ENCODE peak calls at places on chromosome 16, in ten cellular contexts. One of them, this sample, is unnamed.

GRCh38 chr16:3282103-3282746 is 1.1 kb upstream of the ZNF263 start:
- DNase-seq in neural progenitor cell: peak
- DNase-seq in heart left ventricle: no peak
- DNase-seq in CD14-positive monocyte: no peak
- DNase-seq in astrocyte of the spinal cord: no peak
- DNase-seq in AG09309: no peak
- DNase-seq in GM10248: no peak
- DNase-seq in neural crest cell: no peak
- DNase-seq in lower leg skin: no peak
- DNase-seq in cardiac fibroblast: no peak
- DNase-seq in this sample: no peak

GRCh38 chr16:78235168-78235800 is 135.8 kb downstream of the WWOX start:
- DNase-seq in neural progenitor cell: peak
- DNase-seq in heart left ventricle: peak
- DNase-seq in CD14-positive monocyte: peak
- DNase-seq in astrocyte of the spinal cord: peak
- DNase-seq in AG09309: peak
- DNase-seq in GM10248: peak
- DNase-seq in neural crest cell: peak
- DNase-seq in lower leg skin: peak
- DNase-seq in cardiac fibroblast: peak
- DNase-seq in this sample: peak

GRCh38 chr16:57870753-57871454 is 68.6 kb upstream of the KIFC3 start:
- DNase-seq in neural progenitor cell: no peak
- DNase-seq in heart left ventricle: no peak
- DNase-seq in CD14-positive monocyte: no peak
- DNase-seq in astrocyte of the spinal cord: no peak
- DNase-seq in AG09309: no peak
- DNase-seq in GM10248: no peak
- DNase-seq in neural crest cell: no peak
- DNase-seq in lower leg skin: no peak
- DNase-seq in cardiac fibroblast: no peak
- DNase-seq in this sample: no peak

GRCh38 chr16:66714659-66715307 is 18.2 kb upstream of the CMTM4 start:
- DNase-seq in neural progenitor cell: no peak
- DNase-seq in heart left ventricle: no peak
- DNase-seq in CD14-positive monocyte: no peak
- DNase-seq in astrocyte of the spinal cord: no peak
- DNase-seq in AG09309: no peak
- DNase-seq in GM10248: no peak
- DNase-seq in neural crest cell: no peak
- DNase-seq in lower leg skin: no peak
- DNase-seq in cardiac fibroblast: no peak
- DNase-seq in this sample: no peak

GRCh38 chr16:57017251-57017650 is 27.9 kb downstream of the NLRC5 start:
- DNase-seq in neural progenitor cell: no peak
- DNase-seq in heart left ventricle: no peak
- DNase-seq in CD14-positive monocyte: no peak
- DNase-seq in astrocyte of the spinal cord: no peak
- DNase-seq in AG09309: no peak
- DNase-seq in GM10248: no peak
- DNase-seq in neural crest cell: no peak
- DNase-seq in lower leg skin: no peak
- DNase-seq in cardiac fibroblast: peak
- DNase-seq in this sample: no peak

GRCh38 chr16:72291531-72291981 is 119.6 kb upstream of the PMFBP1 start:
- DNase-seq in neural progenitor cell: no peak
- DNase-seq in heart left ventricle: no peak
- DNase-seq in CD14-positive monocyte: no peak
- DNase-seq in astrocyte of the spinal cord: peak
- DNase-seq in AG09309: peak
- DNase-seq in GM10248: no peak
- DNase-seq in neural crest cell: no peak
- DNase-seq in lower leg skin: no peak
- DNase-seq in cardiac fibroblast: peak
- DNase-seq in this sample: no peak

GRCh38 chr16:83134638-83135037 is 507.9 kb downstream of the CDH13 start:
- DNase-seq in neural progenitor cell: no peak
- DNase-seq in heart left ventricle: no peak
- DNase-seq in CD14-positive monocyte: no peak
- DNase-seq in astrocyte of the spinal cord: no peak
- DNase-seq in AG09309: no peak
- DNase-seq in GM10248: no peak
- DNase-seq in neural crest cell: no peak
- DNase-seq in lower leg skin: no peak
- DNase-seq in cardiac fibroblast: no peak
- DNase-seq in this sample: no peak

GRCh38 chr16:85574672-85575475 is 38.2 kb upstream of the GSE1 start:
- DNase-seq in neural progenitor cell: peak
- DNase-seq in heart left ventricle: no peak
- DNase-seq in CD14-positive monocyte: no peak
- DNase-seq in astrocyte of the spinal cord: no peak
- DNase-seq in AG09309: no peak
- DNase-seq in GM10248: no peak
- DNase-seq in neural crest cell: no peak
- DNase-seq in lower leg skin: no peak
- DNase-seq in cardiac fibroblast: no peak
- DNase-seq in this sample: no peak

DNA sequence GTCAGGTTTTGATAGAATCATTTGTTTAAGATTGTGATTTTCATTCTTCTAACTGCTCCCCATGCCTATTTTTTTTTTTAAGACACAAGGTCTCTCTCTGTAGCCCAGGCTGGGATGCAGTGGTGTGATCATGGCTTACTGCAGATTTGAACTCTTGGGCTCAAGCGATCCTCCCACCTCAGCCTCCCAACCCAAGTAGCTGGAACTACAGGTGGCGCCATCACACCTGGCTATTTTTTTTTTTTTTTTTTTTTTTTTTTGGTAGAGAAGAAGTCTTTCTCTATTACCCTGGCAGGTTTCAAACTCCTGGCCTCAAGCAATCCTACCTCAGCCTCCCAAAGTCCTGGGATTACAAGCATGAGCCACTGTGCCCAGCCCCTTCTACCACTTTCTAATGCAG is 223.3 kb downstream of the CBLN1 start:
- DNase-seq in neural progenitor cell: no peak
- DNase-seq in heart left ventricle: no peak
- DNase-seq in CD14-positive monocyte: no peak
- DNase-seq in astrocyte of the spinal cord: no peak
- DNase-seq in AG09309: no peak
- DNase-seq in GM10248: no peak
- DNase-seq in neural crest cell: no peak
- DNase-seq in lower leg skin: no peak
- DNase-seq in cardiac fibroblast: no peak
- DNase-seq in this sample: no peak
- TF ChIP-seq CTCF in neural progenitor cell: no peak
- TF ChIP-seq CTCF in heart left ventricle: no peak
- TF ChIP-seq CTCF in CD14-positive monocyte: no peak
- TF ChIP-seq CTCF in astrocyte of the spinal cord: no peak
- TF ChIP-seq CTCF in AG09309: no peak
- TF ChIP-seq CTCF in GM10248: no peak
- TF ChIP-seq CTCF in neural crest cell: no peak
- TF ChIP-seq CTCF in lower leg skin: no peak
- TF ChIP-seq CTCF in cardiac fibroblast: no peak
- TF ChIP-seq CTCF in this sample: no peak

GRCh38 chr16:80369138-80369537 is 171.7 kb upstream of the DYNLRB2 start:
- DNase-seq in neural progenitor cell: no peak
- DNase-seq in heart left ventricle: no peak
- DNase-seq in CD14-positive monocyte: no peak
- DNase-seq in astrocyte of the spinal cord: no peak
- DNase-seq in AG09309: no peak
- DNase-seq in GM10248: no peak
- DNase-seq in neural crest cell: no peak
- DNase-seq in lower leg skin: no peak
- DNase-seq in cardiac fibroblast: no peak
- DNase-seq in this sample: no peak

GRCh38 chr16:80362816-80363215 is 178.0 kb upstream of the DYNLRB2 start:
- DNase-seq in neural progenitor cell: no peak
- DNase-seq in heart left ventricle: no peak
- DNase-seq in CD14-positive monocyte: no peak
- DNase-seq in astrocyte of the spinal cord: no peak
- DNase-seq in AG09309: no peak
- DNase-seq in GM10248: no peak
- DNase-seq in neural crest cell: no peak
- DNase-seq in lower leg skin: no peak
- DNase-seq in cardiac fibroblast: no peak
- DNase-seq in this sample: no peak

GRCh38 chr16:80366023-80366422 is 174.8 kb upstream of the DYNLRB2 start:
- DNase-seq in neural progenitor cell: no peak
- DNase-seq in heart left ventricle: no peak
- DNase-seq in CD14-positive monocyte: no peak
- DNase-seq in astrocyte of the spinal cord: no peak
- DNase-seq in AG09309: no peak
- DNase-seq in GM10248: no peak
- DNase-seq in neural crest cell: no peak
- DNase-seq in lower leg skin: no peak
- DNase-seq in cardiac fibroblast: no peak
- DNase-seq in this sample: no peak

GRCh38 chr16:80369559-80369958 is 171.2 kb upstream of the DYNLRB2 start:
- DNase-seq in neural progenitor cell: peak
- DNase-seq in heart left ventricle: no peak
- DNase-seq in CD14-positive monocyte: no peak
- DNase-seq in astrocyte of the spinal cord: peak
- DNase-seq in AG09309: peak
- DNase-seq in GM10248: no peak
- DNase-seq in neural crest cell: peak
- DNase-seq in lower leg skin: no peak
- DNase-seq in cardiac fibroblast: peak
- DNase-seq in this sample: no peak

DNA sequence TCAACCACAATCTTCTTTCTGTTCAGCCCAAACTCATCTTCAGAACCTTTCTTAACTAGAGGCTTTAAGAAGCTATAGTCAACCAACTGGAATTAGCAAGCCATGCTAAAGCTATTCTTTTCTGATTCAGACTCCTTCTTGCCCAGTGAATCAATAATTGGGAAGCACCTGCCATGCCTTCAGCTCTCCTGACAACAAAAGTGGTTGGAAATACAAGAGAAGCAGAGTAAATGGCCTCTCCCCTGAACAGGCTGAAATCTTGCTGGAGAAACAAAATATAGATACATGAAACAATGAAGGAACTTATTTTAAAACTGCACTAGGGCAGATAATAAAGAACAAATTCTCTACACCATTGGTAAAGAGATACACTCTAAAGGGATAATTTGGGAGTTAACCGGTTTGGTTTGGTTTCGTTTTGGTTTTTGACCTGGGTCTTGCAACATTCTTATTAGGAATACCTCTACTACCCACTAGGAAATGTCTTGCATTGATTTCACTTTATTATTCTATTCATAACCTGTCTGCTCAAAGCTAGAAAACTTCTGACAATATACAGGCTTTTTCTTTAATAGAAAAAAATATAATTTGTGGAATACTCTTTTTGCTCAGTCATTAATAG is 173.6 kb upstream of the DYNLRB2 start:
- DNase-seq in neural progenitor cell: no peak
- DNase-seq in heart left ventricle: no peak
- DNase-seq in CD14-positive monocyte: no peak
- DNase-seq in astrocyte of the spinal cord: no peak
- DNase-seq in AG09309: no peak
- DNase-seq in GM10248: no peak
- DNase-seq in neural crest cell: no peak
- DNase-seq in lower leg skin: no peak
- DNase-seq in cardiac fibroblast: no peak
- DNase-seq in this sample: no peak
- TF ChIP-seq CTCF in neural progenitor cell: no peak
- TF ChIP-seq CTCF in heart left ventricle: no peak
- TF ChIP-seq CTCF in CD14-positive monocyte: no peak
- TF ChIP-seq CTCF in astrocyte of the spinal cord: no peak
- TF ChIP-seq CTCF in AG09309: no peak
- TF ChIP-seq CTCF in GM10248: no peak
- TF ChIP-seq CTCF in neural crest cell: no peak
- TF ChIP-seq CTCF in lower leg skin: no peak
- TF ChIP-seq CTCF in cardiac fibroblast: no peak
- TF ChIP-seq CTCF in this sample: no peak

GRCh38 chr16:70438325-70438982 is 446 bp downstream of the ST3GAL2 start:
- DNase-seq in neural progenitor cell: no peak
- DNase-seq in heart left ventricle: peak
- DNase-seq in CD14-positive monocyte: no peak
- DNase-seq in astrocyte of the spinal cord: no peak
- DNase-seq in AG09309: no peak
- DNase-seq in GM10248: no peak
- DNase-seq in neural crest cell: no peak
- DNase-seq in lower leg skin: peak
- DNase-seq in cardiac fibroblast: no peak
- DNase-seq in this sample: peak

GRCh38 chr16:70441406-70441990 is 2.6 kb upstream of the ST3GAL2 start:
- DNase-seq in neural progenitor cell: no peak
- DNase-seq in heart left ventricle: no peak
- DNase-seq in CD14-positive monocyte: no peak
- DNase-seq in astrocyte of the spinal cord: no peak
- DNase-seq in AG09309: no peak
- DNase-seq in GM10248: no peak
- DNase-seq in neural crest cell: no peak
- DNase-seq in lower leg skin: no peak
- DNase-seq in cardiac fibroblast: no peak
- DNase-seq in this sample: no peak

GRCh38 chr16:70437017-70437581 is 1.8 kb downstream of the ST3GAL2 start:
- DNase-seq in neural progenitor cell: peak
- DNase-seq in heart left ventricle: no peak
- DNase-seq in CD14-positive monocyte: no peak
- DNase-seq in astrocyte of the spinal cord: peak
- DNase-seq in AG09309: peak
- DNase-seq in GM10248: no peak
- DNase-seq in neural crest cell: no peak
- DNase-seq in lower leg skin: no peak
- DNase-seq in cardiac fibroblast: peak
- DNase-seq in this sample: peak

GRCh38 chr16:70437582-70438324 is 1.1 kb downstream of the ST3GAL2 start:
- DNase-seq in neural progenitor cell: peak
- DNase-seq in heart left ventricle: no peak
- DNase-seq in CD14-positive monocyte: no peak
- DNase-seq in astrocyte of the spinal cord: peak
- DNase-seq in AG09309: no peak
- DNase-seq in GM10248: no peak
- DNase-seq in neural crest cell: no peak
- DNase-seq in lower leg skin: no peak
- DNase-seq in cardiac fibroblast: peak
- DNase-seq in this sample: peak

DNA sequence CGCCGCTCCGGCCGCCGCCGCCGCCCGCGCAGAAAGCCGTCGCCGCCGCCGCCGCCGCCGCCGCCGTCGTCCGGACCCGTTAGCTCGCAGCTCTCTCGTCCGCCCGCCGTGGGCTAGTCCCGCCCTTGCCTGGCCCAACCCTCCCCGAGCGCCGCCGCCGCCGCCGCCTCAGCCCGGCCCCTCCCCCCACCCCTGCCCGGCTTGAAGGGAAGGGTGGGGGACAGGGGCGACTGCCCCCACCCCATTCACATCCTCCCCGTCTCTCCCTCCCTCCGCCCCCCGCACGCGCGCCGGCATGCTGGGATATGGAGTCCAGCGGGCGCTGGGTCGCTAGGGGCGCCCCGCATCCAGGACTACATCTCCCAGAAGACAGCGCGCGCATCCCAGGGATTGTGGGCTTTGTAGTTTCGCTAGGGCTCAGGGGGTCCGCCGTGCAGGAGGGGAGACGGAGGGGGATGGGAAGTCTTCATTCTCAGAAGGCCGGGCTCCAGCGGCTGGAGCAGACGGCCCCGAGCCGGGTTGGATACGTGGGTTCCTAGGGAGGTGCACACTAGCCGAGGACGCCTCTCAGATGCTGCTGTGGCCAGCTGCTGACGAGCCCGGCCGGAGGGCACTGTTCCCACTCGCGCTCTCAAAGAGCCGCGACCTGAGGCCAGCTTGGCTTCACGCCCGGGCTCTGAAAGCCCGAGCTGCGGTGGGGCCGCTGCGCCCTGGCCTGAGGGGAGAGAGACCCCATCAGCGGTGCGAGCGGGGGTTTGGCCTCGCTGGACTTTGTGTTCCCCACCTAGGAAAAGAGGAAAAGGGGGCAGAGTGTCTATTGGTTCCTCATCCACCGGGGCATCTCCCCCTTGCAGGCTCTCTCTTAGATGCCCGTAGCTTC is at the start of gene ST3GAL2:
- DNase-seq in neural progenitor cell: peak
- DNase-seq in heart left ventricle: peak
- DNase-seq in CD14-positive monocyte: peak
- DNase-seq in astrocyte of the spinal cord: peak
- DNase-seq in AG09309: peak
- DNase-seq in GM10248: peak
- DNase-seq in neural crest cell: peak
- DNase-seq in lower leg skin: peak
- DNase-seq in cardiac fibroblast: peak
- DNase-seq in this sample: peak
- TF ChIP-seq CTCF in neural progenitor cell: no peak
- TF ChIP-seq CTCF in heart left ventricle: peak
- TF ChIP-seq CTCF in CD14-positive monocyte: peak
- TF ChIP-seq CTCF in astrocyte of the spinal cord: no peak
- TF ChIP-seq CTCF in AG09309: peak
- TF ChIP-seq CTCF in GM10248: no peak
- TF ChIP-seq CTCF in neural crest cell: no peak
- TF ChIP-seq CTCF in lower leg skin: no peak
- TF ChIP-seq CTCF in cardiac fibroblast: peak
- TF ChIP-seq CTCF in this sample: peak

DNA sequence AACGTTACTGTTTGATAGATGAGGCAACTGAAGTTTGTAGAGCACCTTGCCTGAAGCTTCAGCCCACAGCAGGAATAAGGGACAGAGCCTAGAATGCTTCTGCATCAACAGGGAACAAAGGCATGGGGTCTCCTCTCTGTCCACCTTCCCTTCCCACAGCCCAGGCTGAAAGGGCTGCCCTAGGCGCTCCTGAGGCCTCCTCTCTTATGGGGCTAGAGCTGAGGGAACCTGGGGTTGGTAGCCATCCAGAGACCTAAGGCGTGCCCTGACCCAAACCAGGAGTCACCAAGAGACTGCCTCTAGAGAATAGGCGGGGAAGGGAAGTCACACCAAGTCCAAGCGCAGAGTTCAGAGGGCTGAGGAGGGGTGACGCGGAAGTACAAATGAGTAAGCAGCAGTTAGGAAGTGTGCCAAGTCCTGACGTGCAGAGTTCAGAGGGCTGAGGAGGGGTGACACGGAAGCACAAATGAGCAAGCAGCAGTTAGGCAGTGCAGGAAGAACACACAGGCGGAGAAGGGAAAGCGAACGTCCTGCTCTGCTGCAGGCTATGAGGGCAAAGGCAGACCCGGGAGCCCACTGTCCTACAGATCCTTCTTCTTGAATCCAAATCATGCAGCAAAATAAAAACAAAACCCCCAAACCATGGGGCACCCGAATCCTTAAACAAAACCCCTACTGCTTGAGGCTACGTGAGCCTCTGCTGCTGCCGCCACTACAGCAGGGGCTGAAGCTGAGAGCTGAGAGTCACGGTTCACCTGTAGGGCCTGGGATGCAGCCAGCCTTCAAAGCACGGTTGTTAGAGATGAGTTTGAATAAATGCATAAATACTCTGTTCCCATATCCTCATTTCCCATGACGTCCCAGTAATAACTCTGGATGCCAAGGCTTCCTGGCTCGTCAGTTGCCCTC is 2.7 kb upstream of the SPG7 start:
- DNase-seq in neural progenitor cell: no peak
- DNase-seq in heart left ventricle: peak
- DNase-seq in CD14-positive monocyte: peak
- DNase-seq in astrocyte of the spinal cord: peak
- DNase-seq in AG09309: no peak
- DNase-seq in GM10248: peak
- DNase-seq in neural crest cell: no peak
- DNase-seq in lower leg skin: peak
- DNase-seq in cardiac fibroblast: peak
- DNase-seq in this sample: peak
- TF ChIP-seq CTCF in neural progenitor cell: no peak
- TF ChIP-seq CTCF in heart left ventricle: no peak
- TF ChIP-seq CTCF in CD14-positive monocyte: no peak
- TF ChIP-seq CTCF in astrocyte of the spinal cord: no peak
- TF ChIP-seq CTCF in AG09309: no peak
- TF ChIP-seq CTCF in GM10248: no peak
- TF ChIP-seq CTCF in neural crest cell: no peak
- TF ChIP-seq CTCF in lower leg skin: peak
- TF ChIP-seq CTCF in cardiac fibroblast: no peak
- TF ChIP-seq CTCF in this sample: no peak